ENCODE peak calls at places on chromosome 13, in five cellular contexts. One of them, this sample, is unnamed.

GRCh38 chr13:76326343-76326742 is 559.9 kb downstream of the KCTD12 start:
- DNase-seq in activated naive CD8-positive, alpha-beta T cell treated with anti-CD3 and anti-CD28 coated beads, Interleukin-2, amount 10 ng/mL, durations not matched to agents 7 days and 5 days: no peak
- DNase-seq in activated effector memory CD4-positive, alpha-beta T cell treated with Interleukin-2 at 50 U/mL for 16 hours: no peak
- DNase-seq in T-helper 2 cell: no peak
- DNase-seq in germinal center: no peak
- DNase-seq in this sample: no peak

GRCh38 chr13:114339779-114340534 is 25.7 kb downstream of the CHAMP1 start:
- DNase-seq in activated naive CD8-positive, alpha-beta T cell treated with anti-CD3 and anti-CD28 coated beads, Interleukin-2, amount 10 ng/mL, durations not matched to agents 7 days and 5 days: no peak
- DNase-seq in activated effector memory CD4-positive, alpha-beta T cell treated with Interleukin-2 at 50 U/mL for 16 hours: peak; percentile 20
- DNase-seq in T-helper 2 cell: peak; percentile 77
- DNase-seq in germinal center: peak; percentile 36
- DNase-seq in this sample: peak; percentile 48

GRCh38 chr13:58018020-58018419 is 386.5 kb downstream of the PCDH17 start:
- DNase-seq in activated naive CD8-positive, alpha-beta T cell treated with anti-CD3 and anti-CD28 coated beads, Interleukin-2, amount 10 ng/mL, durations not matched to agents 7 days and 5 days: no peak
- DNase-seq in activated effector memory CD4-positive, alpha-beta T cell treated with Interleukin-2 at 50 U/mL for 16 hours: no peak
- DNase-seq in T-helper 2 cell: no peak
- DNase-seq in germinal center: no peak
- DNase-seq in this sample: no peak

GRCh38 chr13:28574617-28575142 is 79.8 kb upstream of the FLT1 start:
- DNase-seq in activated naive CD8-positive, alpha-beta T cell treated with anti-CD3 and anti-CD28 coated beads, Interleukin-2, amount 10 ng/mL, durations not matched to agents 7 days and 5 days: no peak
- DNase-seq in activated effector memory CD4-positive, alpha-beta T cell treated with Interleukin-2 at 50 U/mL for 16 hours: no peak
- DNase-seq in T-helper 2 cell: no peak
- DNase-seq in germinal center: peak; percentile 42
- DNase-seq in this sample: peak; percentile 26

GRCh38 chr13:78183737-78184136 is 265.1 kb upstream of the EDNRB start:
- DNase-seq in activated naive CD8-positive, alpha-beta T cell treated with anti-CD3 and anti-CD28 coated beads, Interleukin-2, amount 10 ng/mL, durations not matched to agents 7 days and 5 days: no peak
- DNase-seq in activated effector memory CD4-positive, alpha-beta T cell treated with Interleukin-2 at 50 U/mL for 16 hours: no peak
- DNase-seq in T-helper 2 cell: no peak
- DNase-seq in germinal center: no peak
- DNase-seq in this sample: no peak

GRCh38 chr13:99980201-99981114 is 1.1 kb upstream of the ZIC2 start:
- DNase-seq in activated naive CD8-positive, alpha-beta T cell treated with anti-CD3 and anti-CD28 coated beads, Interleukin-2, amount 10 ng/mL, durations not matched to agents 7 days and 5 days: peak; percentile 71
- DNase-seq in activated effector memory CD4-positive, alpha-beta T cell treated with Interleukin-2 at 50 U/mL for 16 hours: no peak
- DNase-seq in T-helper 2 cell: peak; percentile 41
- DNase-seq in germinal center: peak; percentile 64
- DNase-seq in this sample: peak; percentile 81

GRCh38 chr13:46751811-46752635 is 44.9 kb downstream of the ESD start:
- DNase-seq in activated naive CD8-positive, alpha-beta T cell treated with anti-CD3 and anti-CD28 coated beads, Interleukin-2, amount 10 ng/mL, durations not matched to agents 7 days and 5 days: peak; percentile 63
- DNase-seq in activated effector memory CD4-positive, alpha-beta T cell treated with Interleukin-2 at 50 U/mL for 16 hours: peak; percentile 28
- DNase-seq in T-helper 2 cell: peak; percentile 81
- DNase-seq in germinal center: peak; percentile 15
- DNase-seq in this sample: no peak

GRCh38 chr13:105721056-105721455 is 814.4 kb downstream of the EFNB2 start:
- DNase-seq in activated naive CD8-positive, alpha-beta T cell treated with anti-CD3 and anti-CD28 coated beads, Interleukin-2, amount 10 ng/mL, durations not matched to agents 7 days and 5 days: no peak
- DNase-seq in activated effector memory CD4-positive, alpha-beta T cell treated with Interleukin-2 at 50 U/mL for 16 hours: no peak
- DNase-seq in T-helper 2 cell: no peak
- DNase-seq in germinal center: no peak
- DNase-seq in this sample: no peak

GRCh38 chr13:48159436-48160225 is 64.7 kb upstream of the MED4 start:
- DNase-seq in activated naive CD8-positive, alpha-beta T cell treated with anti-CD3 and anti-CD28 coated beads, Interleukin-2, amount 10 ng/mL, durations not matched to agents 7 days and 5 days: no peak
- DNase-seq in activated effector memory CD4-positive, alpha-beta T cell treated with Interleukin-2 at 50 U/mL for 16 hours: no peak
- DNase-seq in T-helper 2 cell: no peak
- DNase-seq in germinal center: no peak
- DNase-seq in this sample: no peak

GRCh38 chr13:23673354-23673753 is 103.1 kb downstream of the TNFRSF19 start:
- DNase-seq in activated naive CD8-positive, alpha-beta T cell treated with anti-CD3 and anti-CD28 coated beads, Interleukin-2, amount 10 ng/mL, durations not matched to agents 7 days and 5 days: no peak
- DNase-seq in activated effector memory CD4-positive, alpha-beta T cell treated with Interleukin-2 at 50 U/mL for 16 hours: no peak
- DNase-seq in T-helper 2 cell: no peak
- DNase-seq in germinal center: no peak
- DNase-seq in this sample: peak; percentile 70

GRCh38 chr13:60441761-60442160 is 44.7 kb downstream of the TDRD3 start:
- DNase-seq in activated naive CD8-positive, alpha-beta T cell treated with anti-CD3 and anti-CD28 coated beads, Interleukin-2, amount 10 ng/mL, durations not matched to agents 7 days and 5 days: no peak
- DNase-seq in activated effector memory CD4-positive, alpha-beta T cell treated with Interleukin-2 at 50 U/mL for 16 hours: no peak
- DNase-seq in T-helper 2 cell: no peak
- DNase-seq in germinal center: no peak
- DNase-seq in this sample: peak; percentile 78

GRCh38 chr13:93963266-93964131 is 516.0 kb downstream of the DCT start:
- DNase-seq in activated naive CD8-positive, alpha-beta T cell treated with anti-CD3 and anti-CD28 coated beads, Interleukin-2, amount 10 ng/mL, durations not matched to agents 7 days and 5 days: no peak
- DNase-seq in activated effector memory CD4-positive, alpha-beta T cell treated with Interleukin-2 at 50 U/mL for 16 hours: no peak
- DNase-seq in T-helper 2 cell: no peak
- DNase-seq in germinal center: no peak
- DNase-seq in this sample: peak; percentile 12

GRCh38 chr13:29165840-29166239 is 345.7 kb downstream of the MTUS2 start:
- DNase-seq in activated naive CD8-positive, alpha-beta T cell treated with anti-CD3 and anti-CD28 coated beads, Interleukin-2, amount 10 ng/mL, durations not matched to agents 7 days and 5 days: no peak
- DNase-seq in activated effector memory CD4-positive, alpha-beta T cell treated with Interleukin-2 at 50 U/mL for 16 hours: no peak
- DNase-seq in T-helper 2 cell: no peak
- DNase-seq in germinal center: no peak
- DNase-seq in this sample: no peak

GRCh38 chr13:110944121-110944967 is 29.5 kb upstream of the ANKRD10 start:
- DNase-seq in activated naive CD8-positive, alpha-beta T cell treated with anti-CD3 and anti-CD28 coated beads, Interleukin-2, amount 10 ng/mL, durations not matched to agents 7 days and 5 days: no peak
- DNase-seq in activated effector memory CD4-positive, alpha-beta T cell treated with Interleukin-2 at 50 U/mL for 16 hours: no peak
- DNase-seq in T-helper 2 cell: no peak
- DNase-seq in germinal center: peak; percentile 28
- DNase-seq in this sample: peak; percentile 30

GRCh38 chr13:30766957-30767603 is 31.7 kb downstream of the ALOX5AP start:
- DNase-seq in activated naive CD8-positive, alpha-beta T cell treated with anti-CD3 and anti-CD28 coated beads, Interleukin-2, amount 10 ng/mL, durations not matched to agents 7 days and 5 days: no peak
- DNase-seq in activated effector memory CD4-positive, alpha-beta T cell treated with Interleukin-2 at 50 U/mL for 16 hours: no peak
- DNase-seq in T-helper 2 cell: peak; percentile 79
- DNase-seq in germinal center: peak; percentile 35
- DNase-seq in this sample: no peak

GRCh38 chr13:39779337-39780270 is 124.1 kb downstream of the COG6 start:
- DNase-seq in activated naive CD8-positive, alpha-beta T cell treated with anti-CD3 and anti-CD28 coated beads, Interleukin-2, amount 10 ng/mL, durations not matched to agents 7 days and 5 days: no peak
- DNase-seq in activated effector memory CD4-positive, alpha-beta T cell treated with Interleukin-2 at 50 U/mL for 16 hours: peak; percentile 24
- DNase-seq in T-helper 2 cell: peak; percentile 10
- DNase-seq in germinal center: no peak
- DNase-seq in this sample: peak; percentile 90

GRCh38 chr13:79870766-79871165 is 389.8 kb downstream of the NDFIP2 start:
- DNase-seq in activated naive CD8-positive, alpha-beta T cell treated with anti-CD3 and anti-CD28 coated beads, Interleukin-2, amount 10 ng/mL, durations not matched to agents 7 days and 5 days: no peak
- DNase-seq in activated effector memory CD4-positive, alpha-beta T cell treated with Interleukin-2 at 50 U/mL for 16 hours: no peak
- DNase-seq in T-helper 2 cell: no peak
- DNase-seq in germinal center: no peak
- DNase-seq in this sample: no peak

GRCh38 chr13:30371649-30372265 is 50.5 kb upstream of the UBE2L5 start:
- DNase-seq in activated naive CD8-positive, alpha-beta T cell treated with anti-CD3 and anti-CD28 coated beads, Interleukin-2, amount 10 ng/mL, durations not matched to agents 7 days and 5 days: peak; percentile 57
- DNase-seq in activated effector memory CD4-positive, alpha-beta T cell treated with Interleukin-2 at 50 U/mL for 16 hours: peak; percentile 55
- DNase-seq in T-helper 2 cell: peak; percentile 83
- DNase-seq in germinal center: peak; percentile 84
- DNase-seq in this sample: peak; percentile 34

GRCh38 chr13:105991622-105992254 is 543.7 kb downstream of the EFNB2 start:
- DNase-seq in activated naive CD8-positive, alpha-beta T cell treated with anti-CD3 and anti-CD28 coated beads, Interleukin-2, amount 10 ng/mL, durations not matched to agents 7 days and 5 days: no peak
- DNase-seq in activated effector memory CD4-positive, alpha-beta T cell treated with Interleukin-2 at 50 U/mL for 16 hours: no peak
- DNase-seq in T-helper 2 cell: no peak
- DNase-seq in germinal center: no peak
- DNase-seq in this sample: peak; percentile 89

GRCh38 chr13:49046002-49046401 is 70.3 kb downstream of the FNDC3A start:
- DNase-seq in activated naive CD8-positive, alpha-beta T cell treated with anti-CD3 and anti-CD28 coated beads, Interleukin-2, amount 10 ng/mL, durations not matched to agents 7 days and 5 days: no peak
- DNase-seq in activated effector memory CD4-positive, alpha-beta T cell treated with Interleukin-2 at 50 U/mL for 16 hours: no peak
- DNase-seq in T-helper 2 cell: no peak
- DNase-seq in germinal center: no peak
- DNase-seq in this sample: no peak

GRCh38 chr13:73765651-73766384 is 368.4 kb downstream of the KLF12 start:
- DNase-seq in activated naive CD8-positive, alpha-beta T cell treated with anti-CD3 and anti-CD28 coated beads, Interleukin-2, amount 10 ng/mL, durations not matched to agents 7 days and 5 days: peak; percentile 58
- DNase-seq in activated effector memory CD4-positive, alpha-beta T cell treated with Interleukin-2 at 50 U/mL for 16 hours: peak; percentile 81
- DNase-seq in T-helper 2 cell: peak; percentile 77
- DNase-seq in germinal center: no peak
- DNase-seq in this sample: peak; percentile 97

GRCh38 chr13:36275190-36276002 is 22.2 kb downstream of the CCDC169 start:
- DNase-seq in activated naive CD8-positive, alpha-beta T cell treated with anti-CD3 and anti-CD28 coated beads, Interleukin-2, amount 10 ng/mL, durations not matched to agents 7 days and 5 days: no peak
- DNase-seq in activated effector memory CD4-positive, alpha-beta T cell treated with Interleukin-2 at 50 U/mL for 16 hours: no peak
- DNase-seq in T-helper 2 cell: no peak
- DNase-seq in germinal center: no peak
- DNase-seq in this sample: peak; percentile 57

GRCh38 chr13:111506131-111506530 is 185.7 kb downstream of the TEX29 start:
- DNase-seq in activated naive CD8-positive, alpha-beta T cell treated with anti-CD3 and anti-CD28 coated beads, Interleukin-2, amount 10 ng/mL, durations not matched to agents 7 days and 5 days: no peak
- DNase-seq in activated effector memory CD4-positive, alpha-beta T cell treated with Interleukin-2 at 50 U/mL for 16 hours: no peak
- DNase-seq in T-helper 2 cell: no peak
- DNase-seq in germinal center: no peak
- DNase-seq in this sample: no peak

GRCh38 chr13:73792796-73793195 is 341.4 kb downstream of the KLF12 start:
- DNase-seq in activated naive CD8-positive, alpha-beta T cell treated with anti-CD3 and anti-CD28 coated beads, Interleukin-2, amount 10 ng/mL, durations not matched to agents 7 days and 5 days: no peak
- DNase-seq in activated effector memory CD4-positive, alpha-beta T cell treated with Interleukin-2 at 50 U/mL for 16 hours: no peak
- DNase-seq in T-helper 2 cell: no peak
- DNase-seq in germinal center: no peak
- DNase-seq in this sample: no peak

GRCh38 chr13:48153186-48153585 is 58.3 kb upstream of the MED4 start:
- DNase-seq in activated naive CD8-positive, alpha-beta T cell treated with anti-CD3 and anti-CD28 coated beads, Interleukin-2, amount 10 ng/mL, durations not matched to agents 7 days and 5 days: no peak
- DNase-seq in activated effector memory CD4-positive, alpha-beta T cell treated with Interleukin-2 at 50 U/mL for 16 hours: no peak
- DNase-seq in T-helper 2 cell: no peak
- DNase-seq in germinal center: no peak
- DNase-seq in this sample: no peak

GRCh38 chr13:35822666-35823065 is 308.5 kb downstream of the DCLK1 start:
- DNase-seq in activated naive CD8-positive, alpha-beta T cell treated with anti-CD3 and anti-CD28 coated beads, Interleukin-2, amount 10 ng/mL, durations not matched to agents 7 days and 5 days: no peak
- DNase-seq in activated effector memory CD4-positive, alpha-beta T cell treated with Interleukin-2 at 50 U/mL for 16 hours: no peak
- DNase-seq in T-helper 2 cell: no peak
- DNase-seq in germinal center: no peak
- DNase-seq in this sample: no peak

GRCh38 chr13:108154421-108154858 is 60.9 kb downstream of the LIG4 start:
- DNase-seq in activated naive CD8-positive, alpha-beta T cell treated with anti-CD3 and anti-CD28 coated beads, Interleukin-2, amount 10 ng/mL, durations not matched to agents 7 days and 5 days: no peak
- DNase-seq in activated effector memory CD4-positive, alpha-beta T cell treated with Interleukin-2 at 50 U/mL for 16 hours: no peak
- DNase-seq in T-helper 2 cell: no peak
- DNase-seq in germinal center: no peak
- DNase-seq in this sample: no peak

GRCh38 chr13:69857188-69857821 is 250.3 kb upstream of the ATXN8OS start:
- DNase-seq in activated naive CD8-positive, alpha-beta T cell treated with anti-CD3 and anti-CD28 coated beads, Interleukin-2, amount 10 ng/mL, durations not matched to agents 7 days and 5 days: no peak
- DNase-seq in activated effector memory CD4-positive, alpha-beta T cell treated with Interleukin-2 at 50 U/mL for 16 hours: no peak
- DNase-seq in T-helper 2 cell: no peak
- DNase-seq in germinal center: no peak
- DNase-seq in this sample: peak; percentile 73